ENCODE peak calls at places on chromosomes 12 and 14, in eight cellular contexts. J is neural crest cell; M is fibroblast of villous mesenchyme; T is GM20000; C is sciatic nerve; E is activated CD8-positive, alpha-beta memory T cell treated with anti-CD3 and anti-CD28 coated beads for 24 hours; L is HuH-7.5; S is AG08395. B is an unnamed sample.

GRCh38 chr14:85273099-85273677 is 256.8 kb upstream of the FLRT2 start:
- DNase-seq in C (no peak), S (peak; percentile 12), L (no peak), M (no peak), E (no peak), T (no peak), J (no peak), B (no peak)

GRCh38 chr12:82877963-82878362 is 191.3 kb downstream of the TMTC2 start:
- DNase-seq in J (no peak), L (no peak), E (no peak), M (no peak), S (no peak), T (no peak), C (no peak), B (no peak)

GRCh38 chr12:98532687-98533304 is 17.4 kb downstream of the TMPO start:
- DNase-seq in T (peak; percentile 21), E (no peak), C (no peak), J (no peak), S (peak; percentile 49), M (peak; percentile 55), L (no peak), B (no peak)

GRCh38 chr12:22255097-22255496 is 79.4 kb downstream of the ST8SIA1 start:
- DNase-seq in J (peak; percentile 56), M (no peak), S (no peak), T (no peak), E (no peak), C (no peak), L (no peak), B (no peak)

GRCh38 chr12:127396720-127397119 is 870.2 kb upstream of the TMEM132C start:
- DNase-seq in L (no peak), E (no peak), S (no peak), J (no peak), C (no peak), M (no peak), T (no peak), B (no peak)

GRCh38 chr12:82942963-82943362 is 256.3 kb downstream of the TMTC2 start:
- DNase-seq in L (no peak), C (no peak), J (no peak), E (no peak), S (no peak), M (no peak), T (no peak), B (no peak)

GRCh38 chr12:56007892-56008471 is 10.9 kb downstream of the SUOX start:
- DNase-seq in C (no peak), S (peak; percentile 49), L (peak; percentile 54), M (peak; percentile 16), E (no peak), J (no peak), T (no peak), B (no peak)

GRCh38 chr12:80763874-80764273 is 47.2 kb downstream of the MYF5 start:
- DNase-seq in J (peak; percentile 15), M (peak; percentile 62), C (no peak), L (no peak), T (peak; percentile 17), S (peak; percentile 28), E (no peak), B (peak; percentile 16)

GRCh38 chr12:67068204-67068731 is 200.9 kb upstream of the CAND1 start:
- DNase-seq in E (peak; percentile 61), T (no peak), L (no peak), J (peak; percentile 27), C (no peak), M (no peak), S (no peak), B (no peak)

B was measured in MG63.